ENCODE peak calls at places on chromosomes 11 and 22, in eight cellular contexts. Y is CD8-positive, alpha-beta T cell; J is mammary epithelial cell; G is tibial artery; S is pancreas; H is brain microvascular endothelial cell; W is AG04449; T is Caco-2. I is an unnamed sample.

GRCh38 chr11:32304521-32304920 is 130.8 kb downstream of the WT1 start:
- DNase-seq in Y (no peak), J (no peak), G (no peak), S (no peak), H (no peak), W (no peak), T (no peak), I (no peak)

GRCh38 chr11:10930224-10930960 is 72.5 kb upstream of the ZBED5 start:
- DNase-seq in Y (no peak), J (peak; percentile 39), G (no peak), S (no peak), H (peak; percentile 4), W (no peak), T (no peak), I (peak; percentile 24)

GRCh38 chr11:67605231-67606011 is 1.3 kb upstream of the NDUFV1 start:
- DNase-seq in Y (no peak), J (no peak), G (no peak), S (no peak), H (no peak), W (no peak), T (no peak), I (no peak)

GRCh38 chr22:28594784-28595324 is 84.8 kb downstream of the TTC28 start:
- DNase-seq in Y (no peak), J (peak; percentile 34), G (no peak), S (no peak), H (peak; percentile 9), W (peak; percentile 31), T (peak; percentile 44), I (peak; percentile 65)

GRCh38 chr11:94170953-94171352 is 42.3 kb downstream of the PANX1 start:
- DNase-seq in Y (no peak), J (no peak), G (no peak), S (no peak), H (no peak), W (no peak), T (no peak), I (no peak)

GRCh38 chr11:127943763-127944162 is 643.6 kb downstream of the ETS1 start:
- DNase-seq in Y (no peak), J (peak; percentile 82), G (no peak), S (no peak), H (no peak), W (no peak), T (no peak), I (peak; percentile 53)

GRCh38 chr22:23789638-23790037 is 2.9 kb downstream of the SMARCB1 start:
- DNase-seq in Y (no peak), J (no peak), G (no peak), S (no peak), H (no peak), W (no peak), T (no peak), I (no peak)

GRCh38 chr11:114551060-114551459 is 8.6 kb downstream of the NXPE1 start:
- DNase-seq in Y (no peak), J (no peak), G (no peak), S (no peak), H (no peak), W (no peak), T (no peak), I (no peak)

GRCh38 chr11:91396243-91397133 is 828.1 kb upstream of the FAT3 start:
- DNase-seq in Y (no peak), J (no peak), G (no peak), S (no peak), H (peak; percentile 28), W (no peak), T (peak; percentile 23), I (peak; percentile 38)

GRCh38 chr11:62805991-62806441 is 776 bp upstream of the NXF1 start:
- DNase-seq in Y (no peak), J (no peak), G (no peak), S (peak; percentile 19), H (no peak), W (no peak), T (no peak), I (peak; percentile 54)

GRCh38 chr22:50600541-50600940 is at the start of gene MAPK8IP2:
- DNase-seq in Y (no peak), J (no peak), G (no peak), S (peak; percentile 17), H (no peak), W (no peak), T (peak; percentile 42), I (no peak)

GRCh38 chr11:119306373-119306890 is 10.5 kb downstream of the MCAM start:
- DNase-seq in Y (no peak), J (no peak), G (peak; percentile 95), S (no peak), H (peak; percentile 30), W (peak; percentile 44), T (no peak), I (no peak)

GRCh38 chr22:20864186-20864908 is 5.5 kb downstream of the SNAP29 start:
- DNase-seq in Y (no peak), J (no peak), G (no peak), S (no peak), H (no peak), W (no peak), T (no peak), I (no peak)

GRCh38 chr22:46967445-46968358 is 205.3 kb downstream of the TBC1D22A start:
- DNase-seq in Y (no peak), J (no peak), G (no peak), S (no peak), H (no peak), W (no peak), T (no peak), I (no peak)

GRCh38 chr11:23425379-23425778 is 565.1 kb upstream of the CCDC179 start:
- DNase-seq in Y (no peak), J (no peak), G (no peak), S (no peak), H (no peak), W (no peak), T (no peak), I (no peak)

GRCh38 chr22:29314074-29314473 is 1.4 kb downstream of the RASL10A start:
- DNase-seq in Y (no peak), J (no peak), G (peak; percentile 63), S (no peak), H (no peak), W (no peak), T (peak; percentile 34), I (no peak)

GRCh38 chr11:76491644-76492043 is 46.8 kb downstream of the EMSY start:
- DNase-seq in Y (no peak), J (no peak), G (no peak), S (no peak), H (no peak), W (no peak), T (no peak), I (peak; percentile 3)
- TF ChIP-seq CTCF in Y (no peak), J (no peak), G (no peak), S (no peak), H (no peak), W (no peak), T (no peak), I (no peak)

GRCh38 chr11:110738641-110739040 is 26.4 kb upstream of the ARHGAP20 start:
- DNase-seq in Y (no peak), J (no peak), G (no peak), S (no peak), H (no peak), W (no peak), T (peak; percentile 14), I (no peak)

GRCh38 chr11:110735431-110736157 is 23.4 kb upstream of the ARHGAP20 start:
- DNase-seq in Y (no peak), J (no peak), G (no peak), S (no peak), H (no peak), W (no peak), T (no peak), I (no peak)

GRCh38 chr11:110734790-110735189 is 22.6 kb upstream of the ARHGAP20 start:
- DNase-seq in Y (no peak), J (no peak), G (no peak), S (no peak), H (no peak), W (no peak), T (no peak), I (no peak)

GRCh38 chr11:110737591-110737990 is 25.4 kb upstream of the ARHGAP20 start:
- DNase-seq in Y (no peak), J (no peak), G (no peak), S (no peak), H (no peak), W (no peak), T (no peak), I (no peak)

DNA sequence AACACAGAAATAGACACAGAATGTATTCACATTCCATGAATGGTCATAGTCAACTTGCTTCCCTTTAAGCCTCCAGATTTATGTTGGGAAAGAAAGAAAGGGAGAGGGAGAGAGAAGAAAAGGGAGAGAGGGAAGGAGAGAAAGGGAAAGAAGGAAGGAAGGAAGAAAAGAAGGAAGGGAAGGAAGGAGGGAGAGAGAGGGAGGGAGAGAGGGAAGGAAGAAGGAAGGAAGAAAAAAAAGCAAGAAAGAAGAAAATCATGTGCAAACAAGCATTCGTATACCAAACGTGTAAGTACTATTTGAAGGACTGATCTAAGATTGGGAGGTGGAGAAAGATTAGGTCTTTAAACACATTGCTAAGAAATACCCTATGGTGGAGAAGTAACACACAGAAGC is 23.9 kb upstream of the ARHGAP20 start:
- DNase-seq in Y (no peak), J (no peak), G (no peak), S (no peak), H (no peak), W (no peak), T (no peak), I (no peak)
- H3K4me3 ChIP-seq in Y (no peak overlapping the region), J (no peak overlapping the region), G (no peak overlapping the region), S (no peak overlapping the region), H (no peak overlapping the region), W (no peak overlapping the region), T (no peak overlapping the region), I (no peak overlapping the region)

GRCh38 chr11:110478410-110478809 is 48.7 kb downstream of the FDX1 start:
- DNase-seq in Y (no peak), J (no peak), G (no peak), S (no peak), H (no peak), W (no peak), T (peak; percentile 24), I (no peak)
- TF ChIP-seq CTCF in Y (no peak), J (peak; percentile 21), G (no peak), S (no peak), H (peak; percentile 60), W (no peak), T (peak; percentile 33), I (peak; percentile 8)

GRCh38 chr11:46277313-46277622 is 194 bp upstream of the CREB3L1 start:
- DNase-seq in Y (no peak), J (no peak), G (no peak), S (no peak), H (peak; percentile 66), W (no peak), T (no peak), I (no peak)
- H3K4me3 ChIP-seq in Y (no peak overlapping the region), J (no peak overlapping the region), G (peak overlapping the region; percentile 46), S (no peak overlapping the region), H (peak overlapping the region; percentile 92), W (peak overlapping the region; percentile 95), T (peak overlapping the region; percentile 85), I (no peak overlapping the region)

DNA sequence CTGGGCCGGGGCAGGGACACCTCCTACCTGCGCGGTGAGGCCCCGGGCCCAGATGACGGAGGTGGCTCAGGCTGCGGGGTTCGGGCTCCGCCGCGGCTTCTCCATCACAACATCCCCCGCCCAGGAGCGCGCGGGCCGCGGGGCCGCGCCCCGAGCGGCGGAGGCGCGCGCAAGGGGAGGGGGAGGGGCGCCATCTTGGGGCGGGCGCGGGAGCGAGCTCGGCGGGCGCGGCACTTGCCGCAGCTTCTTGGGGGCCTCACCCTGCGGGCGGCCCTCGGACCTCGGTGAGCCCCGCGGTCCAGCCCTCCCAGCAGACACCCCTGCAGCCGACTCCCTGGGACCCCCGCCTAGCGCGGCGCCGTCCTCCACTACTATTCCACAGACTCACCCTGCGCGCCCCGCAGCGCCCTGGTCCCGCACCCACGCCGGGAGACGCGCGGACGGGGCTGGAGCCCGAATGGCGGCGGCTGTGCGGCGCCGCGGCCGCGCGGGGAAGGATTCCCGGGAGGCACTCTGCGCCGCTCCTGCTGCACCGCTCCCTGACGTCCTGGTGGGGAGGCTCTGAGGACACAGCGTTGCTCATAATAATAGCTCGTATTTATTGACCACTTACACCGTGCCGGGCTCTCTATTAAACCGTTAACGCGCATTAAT is at the start of gene APBB1:
- DNase-seq in Y (peak; percentile 88), J (peak; percentile 33), G (peak; percentile 83), S (peak; percentile 49), H (peak; percentile 47), W (no peak), T (peak; percentile 75), I (peak; percentile 39)
- TF ChIP-seq CTCF in Y (no peak), J (peak; percentile 26), G (peak; percentile 29), S (no peak), H (peak; percentile 30), W (peak; percentile 16), T (no peak), I (no peak)

I was measured in epithelial cell of esophagus.